ENCODE peak calls at places on chromosomes 2 and 18, in five cellular contexts. One of them, this sample, is unnamed.

GRCh38 chr18:26549486-26550435 is 1.4 kb upstream of the KCTD1 start:
- DNase-seq in T-helper 2 cell: peak; percentile 35
- DNase-seq in EH: peak; percentile 74
- DNase-seq in neural crest cell: peak; percentile 36
- DNase-seq in stimulated activated CD4-positive, alpha-beta T cell treated with anti-CD3 and anti-CD28 coated beads, Interleukin-2, amount 100 ng/mL, for 24 hours: no peak
- DNase-seq in this sample: peak; percentile 24

GRCh38 chr2:223901311-223901710 is 43.8 kb downstream of the WDFY1 start:
- DNase-seq in T-helper 2 cell: no peak
- DNase-seq in EH: no peak
- DNase-seq in neural crest cell: no peak
- DNase-seq in stimulated activated CD4-positive, alpha-beta T cell treated with anti-CD3 and anti-CD28 coated beads, Interleukin-2, amount 100 ng/mL, for 24 hours: no peak
- DNase-seq in this sample: peak; percentile 62

GRCh38 chr2:177474904-177475474 is 82.4 kb downstream of the AGPS start:
- DNase-seq in T-helper 2 cell: no peak
- DNase-seq in EH: peak; percentile 66
- DNase-seq in neural crest cell: no peak
- DNase-seq in stimulated activated CD4-positive, alpha-beta T cell treated with anti-CD3 and anti-CD28 coated beads, Interleukin-2, amount 100 ng/mL, for 24 hours: no peak
- DNase-seq in this sample: no peak

GRCh38 chr2:216692636-216693413 is 2.5 kb downstream of the IGFBP5 start:
- DNase-seq in T-helper 2 cell: peak; percentile 71
- DNase-seq in EH: peak; percentile 72
- DNase-seq in neural crest cell: peak; percentile 84
- DNase-seq in stimulated activated CD4-positive, alpha-beta T cell treated with anti-CD3 and anti-CD28 coated beads, Interleukin-2, amount 100 ng/mL, for 24 hours: peak; percentile 61
- DNase-seq in this sample: peak; percentile 88

GRCh38 chr2:110157153-110157793 is 41.7 kb upstream of the MALL start:
- DNase-seq in T-helper 2 cell: peak; percentile 62
- DNase-seq in EH: peak; percentile 71
- DNase-seq in neural crest cell: no peak
- DNase-seq in stimulated activated CD4-positive, alpha-beta T cell treated with anti-CD3 and anti-CD28 coated beads, Interleukin-2, amount 100 ng/mL, for 24 hours: peak; percentile 22
- DNase-seq in this sample: peak; percentile 44

GRCh38 chr18:49072524-49072934 is 121.8 kb upstream of the SMAD7 start:
- DNase-seq in T-helper 2 cell: no peak
- DNase-seq in EH: no peak
- DNase-seq in neural crest cell: no peak
- DNase-seq in stimulated activated CD4-positive, alpha-beta T cell treated with anti-CD3 and anti-CD28 coated beads, Interleukin-2, amount 100 ng/mL, for 24 hours: no peak
- DNase-seq in this sample: no peak

GRCh38 chr18:45617284-45617683 is 2.0 kb downstream of the SLC14A2 start:
- DNase-seq in T-helper 2 cell: no peak
- DNase-seq in EH: peak; percentile 90
- DNase-seq in neural crest cell: no peak
- DNase-seq in stimulated activated CD4-positive, alpha-beta T cell treated with anti-CD3 and anti-CD28 coated beads, Interleukin-2, amount 100 ng/mL, for 24 hours: no peak
- DNase-seq in this sample: no peak

GRCh38 chr2:26595146-26595545 is 46.0 kb downstream of the CIB4 start:
- DNase-seq in T-helper 2 cell: no peak
- DNase-seq in EH: no peak
- DNase-seq in neural crest cell: no peak
- DNase-seq in stimulated activated CD4-positive, alpha-beta T cell treated with anti-CD3 and anti-CD28 coated beads, Interleukin-2, amount 100 ng/mL, for 24 hours: no peak
- DNase-seq in this sample: no peak

GRCh38 chr2:155574941-155575340 is 757.6 kb downstream of the NR4A2 start:
- DNase-seq in T-helper 2 cell: no peak
- DNase-seq in EH: no peak
- DNase-seq in neural crest cell: no peak
- DNase-seq in stimulated activated CD4-positive, alpha-beta T cell treated with anti-CD3 and anti-CD28 coated beads, Interleukin-2, amount 100 ng/mL, for 24 hours: no peak
- DNase-seq in this sample: no peak

GRCh38 chr2:203783496-203784203 is 77.2 kb downstream of the CD28 start:
- DNase-seq in T-helper 2 cell: no peak
- DNase-seq in EH: peak; percentile 98
- DNase-seq in neural crest cell: no peak
- DNase-seq in stimulated activated CD4-positive, alpha-beta T cell treated with anti-CD3 and anti-CD28 coated beads, Interleukin-2, amount 100 ng/mL, for 24 hours: no peak
- DNase-seq in this sample: no peak

GRCh38 chr18:10122116-10122515 is 208.3 kb downstream of the VAPA start:
- DNase-seq in T-helper 2 cell: peak; percentile 65
- DNase-seq in EH: peak; percentile 99
- DNase-seq in neural crest cell: no peak
- DNase-seq in stimulated activated CD4-positive, alpha-beta T cell treated with anti-CD3 and anti-CD28 coated beads, Interleukin-2, amount 100 ng/mL, for 24 hours: no peak
- DNase-seq in this sample: no peak

GRCh38 chr18:644395-645004 is 13.0 kb upstream of the TYMS start:
- DNase-seq in T-helper 2 cell: peak; percentile 47
- DNase-seq in EH: no peak
- DNase-seq in neural crest cell: no peak
- DNase-seq in stimulated activated CD4-positive, alpha-beta T cell treated with anti-CD3 and anti-CD28 coated beads, Interleukin-2, amount 100 ng/mL, for 24 hours: no peak
- DNase-seq in this sample: no peak

GRCh38 chr2:197209742-197210408 is 100.7 kb downstream of the ANKRD44 start:
- DNase-seq in T-helper 2 cell: peak; percentile 86
- DNase-seq in EH: peak; percentile 35
- DNase-seq in neural crest cell: no peak
- DNase-seq in stimulated activated CD4-positive, alpha-beta T cell treated with anti-CD3 and anti-CD28 coated beads, Interleukin-2, amount 100 ng/mL, for 24 hours: peak; percentile 61
- DNase-seq in this sample: no peak

GRCh38 chr2:184119920-184120820 is 478.2 kb upstream of the ZNF804A start:
- DNase-seq in T-helper 2 cell: no peak
- DNase-seq in EH: no peak
- DNase-seq in neural crest cell: no peak
- DNase-seq in stimulated activated CD4-positive, alpha-beta T cell treated with anti-CD3 and anti-CD28 coated beads, Interleukin-2, amount 100 ng/mL, for 24 hours: no peak
- DNase-seq in this sample: no peak

GRCh38 chr2:54586062-54586982 is 130.2 kb downstream of the SPTBN1 start:
- DNase-seq in T-helper 2 cell: no peak
- DNase-seq in EH: no peak
- DNase-seq in neural crest cell: no peak
- DNase-seq in stimulated activated CD4-positive, alpha-beta T cell treated with anti-CD3 and anti-CD28 coated beads, Interleukin-2, amount 100 ng/mL, for 24 hours: no peak
- DNase-seq in this sample: no peak

GRCh38 chr2:161381581-161381980 is 34.5 kb upstream of the TBR1 start:
- DNase-seq in T-helper 2 cell: no peak
- DNase-seq in EH: no peak
- DNase-seq in neural crest cell: no peak
- DNase-seq in stimulated activated CD4-positive, alpha-beta T cell treated with anti-CD3 and anti-CD28 coated beads, Interleukin-2, amount 100 ng/mL, for 24 hours: no peak
- DNase-seq in this sample: no peak

This sample was measured in NCI-H1694 treated with DMSO at 0.1 percent for 48 hours.